ENCODE peak calls at places on chromosomes 12 and 14, in five cellular contexts. One of them, this sample, is unnamed.

GRCh38 chr12:9751204-9752144 is 9.2 kb downstream of the CD69 start:
- DNase-seq in A549: peak
- DNase-seq in psoas muscle: no peak
- DNase-seq in HFFc6: peak
- DNase-seq in tibial nerve: no peak
- DNase-seq in this sample: no peak

GRCh38 chr14:63897706-63898105 is 44.9 kb downstream of the SYNE2 start:
- DNase-seq in tibial nerve: no peak
- DNase-seq in HFFc6: peak
- DNase-seq in psoas muscle: no peak
- DNase-seq in A549: no peak
- DNase-seq in this sample: no peak

GRCh38 chr12:27335364-27336145 is 2.9 kb downstream of the BMAL2 start:
- DNase-seq in HFFc6: no peak
- DNase-seq in tibial nerve: no peak
- DNase-seq in psoas muscle: no peak
- DNase-seq in A549: no peak
- DNase-seq in this sample: no peak

GRCh38 chr14:29463727-29464370 is 463.8 kb downstream of the PRKD1 start:
- DNase-seq in HFFc6: no peak
- DNase-seq in A549: no peak
- DNase-seq in psoas muscle: no peak
- DNase-seq in tibial nerve: no peak
- DNase-seq in this sample: no peak

GRCh38 chr12:2409656-2410265 is 357.0 kb downstream of the CACNA1C start:
- DNase-seq in A549: no peak
- DNase-seq in tibial nerve: no peak
- DNase-seq in psoas muscle: peak
- DNase-seq in HFFc6: no peak
- DNase-seq in this sample: no peak

GRCh38 chr12:19388131-19388549 is 51.2 kb upstream of the AEBP2 start:
- DNase-seq in HFFc6: no peak
- DNase-seq in A549: no peak
- DNase-seq in tibial nerve: no peak
- DNase-seq in psoas muscle: no peak
- DNase-seq in this sample: no peak

GRCh38 chr12:30822385-30823139 is 67.8 kb upstream of the CAPRIN2 start:
- DNase-seq in psoas muscle: peak
- DNase-seq in A549: peak
- DNase-seq in HFFc6: no peak
- DNase-seq in tibial nerve: peak
- DNase-seq in this sample: peak

GRCh38 chr12:66072135-66072534 is 58.4 kb downstream of the LLPH start:
- DNase-seq in tibial nerve: no peak
- DNase-seq in HFFc6: no peak
- DNase-seq in A549: no peak
- DNase-seq in psoas muscle: no peak
- DNase-seq in this sample: peak

GRCh38 chr12:71338933-71339332 is 100.7 kb upstream of the LGR5 start:
- DNase-seq in psoas muscle: no peak
- DNase-seq in HFFc6: no peak
- DNase-seq in tibial nerve: no peak
- DNase-seq in A549: no peak
- DNase-seq in this sample: no peak

GRCh38 chr14:36408388-36408787 is 88.0 kb upstream of the MBIP start:
- DNase-seq in A549: no peak
- DNase-seq in HFFc6: no peak
- DNase-seq in tibial nerve: no peak
- DNase-seq in psoas muscle: no peak
- DNase-seq in this sample: no peak

GRCh38 chr12:55074771-55075170 is 51.4 kb upstream of the OR9K2 start:
- DNase-seq in psoas muscle: no peak
- DNase-seq in HFFc6: no peak
- DNase-seq in A549: no peak
- DNase-seq in tibial nerve: no peak
- DNase-seq in this sample: no peak

GRCh38 chr14:24339284-24340151 is at the start of gene RIPK3:
- DNase-seq in A549: no peak
- DNase-seq in HFFc6: no peak
- DNase-seq in tibial nerve: no peak
- DNase-seq in psoas muscle: peak
- DNase-seq in this sample: peak

GRCh38 chr12:91746976-91747375 is 398.7 kb downstream of the BTG1 start:
- DNase-seq in psoas muscle: no peak
- DNase-seq in HFFc6: no peak
- DNase-seq in tibial nerve: no peak
- DNase-seq in A549: no peak
- DNase-seq in this sample: no peak

GRCh38 chr12:89529738-89530137 is 3.9 kb upstream of the POC1B start:
- DNase-seq in tibial nerve: no peak
- DNase-seq in psoas muscle: no peak
- DNase-seq in HFFc6: peak
- DNase-seq in A549: peak
- DNase-seq in this sample: peak

GRCh38 chr12:8644345-8645248 is 18.0 kb downstream of the MFAP5 start:
- DNase-seq in tibial nerve: no peak
- DNase-seq in HFFc6: no peak
- DNase-seq in A549: no peak
- DNase-seq in psoas muscle: no peak
- DNase-seq in this sample: peak

GRCh38 chr12:44502681-44503080 is 373.4 kb downstream of the NELL2 start:
- DNase-seq in A549: no peak
- DNase-seq in psoas muscle: peak
- DNase-seq in HFFc6: no peak
- DNase-seq in tibial nerve: no peak
- DNase-seq in this sample: no peak

GRCh38 chr12:10607885-10608458 is 5.4 kb downstream of the MAGOHB start:
- DNase-seq in HFFc6: peak
- DNase-seq in tibial nerve: no peak
- DNase-seq in psoas muscle: no peak
- DNase-seq in A549: no peak
- DNase-seq in this sample: no peak

GRCh38 chr12:104439137-104439536 is 17.6 kb upstream of the CHST11 start:
- DNase-seq in psoas muscle: no peak
- DNase-seq in HFFc6: no peak
- DNase-seq in A549: no peak
- DNase-seq in tibial nerve: no peak
- DNase-seq in this sample: no peak

GRCh38 chr12:104218935-104219334 is 3.4 kb downstream of the TXNRD1 start:
- DNase-seq in A549: no peak
- DNase-seq in HFFc6: peak
- DNase-seq in tibial nerve: no peak
- DNase-seq in psoas muscle: no peak
- DNase-seq in this sample: no peak

GRCh38 chr12:49662998-49663843 is 39.9 kb downstream of the PRPF40B start:
- DNase-seq in A549: no peak
- DNase-seq in tibial nerve: no peak
- DNase-seq in psoas muscle: peak
- DNase-seq in HFFc6: peak
- DNase-seq in this sample: peak

GRCh38 chr12:53171725-53172329 is 8.7 kb upstream of the ZNF740 start:
- DNase-seq in HFFc6: no peak
- DNase-seq in tibial nerve: no peak
- DNase-seq in psoas muscle: no peak
- DNase-seq in A549: no peak
- DNase-seq in this sample: no peak

GRCh38 chr12:96170328-96170727 is 23.8 kb upstream of the ELK3 start:
- DNase-seq in HFFc6: no peak
- DNase-seq in tibial nerve: no peak
- DNase-seq in A549: no peak
- DNase-seq in psoas muscle: no peak
- DNase-seq in this sample: no peak

GRCh38 chr12:67647547-67648305 is 819 bp upstream of the DYRK2 start:
- DNase-seq in HFFc6: peak
- DNase-seq in tibial nerve: peak
- DNase-seq in psoas muscle: peak
- DNase-seq in A549: peak
- DNase-seq in this sample: peak

GRCh38 chr12:92552412-92553108 is 150.2 kb upstream of the PLEKHG7 start:
- DNase-seq in psoas muscle: no peak
- DNase-seq in HFFc6: no peak
- DNase-seq in tibial nerve: no peak
- DNase-seq in A549: no peak
- DNase-seq in this sample: no peak

GRCh38 chr12:5022465-5023061 is 21.1 kb upstream of the KCNA5 start:
- DNase-seq in A549: peak
- DNase-seq in tibial nerve: no peak
- DNase-seq in psoas muscle: peak
- DNase-seq in HFFc6: no peak
- DNase-seq in this sample: peak

GRCh38 chr12:102740157-102741032 is 176.6 kb downstream of the PAH start:
- DNase-seq in A549: peak
- DNase-seq in psoas muscle: no peak
- DNase-seq in tibial nerve: no peak
- DNase-seq in HFFc6: peak
- DNase-seq in this sample: peak

GRCh38 chr14:23119362-23120327 is 590 bp upstream of the CEBPE start:
- DNase-seq in psoas muscle: no peak
- DNase-seq in A549: no peak
- DNase-seq in HFFc6: no peak
- DNase-seq in tibial nerve: no peak
- DNase-seq in this sample: peak

GRCh38 chr12:97903356-97903755 is 440.8 kb downstream of the RMST start:
- DNase-seq in tibial nerve: no peak
- DNase-seq in HFFc6: no peak
- DNase-seq in A549: no peak
- DNase-seq in psoas muscle: no peak
- DNase-seq in this sample: no peak

GRCh38 chr12:123598522-123598921 is 3.4 kb upstream of the DDX55 start:
- DNase-seq in A549: no peak
- DNase-seq in psoas muscle: no peak
- DNase-seq in HFFc6: no peak
- DNase-seq in tibial nerve: no peak
- DNase-seq in this sample: no peak

GRCh38 chr12:123602651-123603195 is 824 bp downstream of the DDX55 start:
- DNase-seq in A549: no peak
- DNase-seq in tibial nerve: no peak
- DNase-seq in HFFc6: no peak
- DNase-seq in psoas muscle: no peak
- DNase-seq in this sample: no peak

GRCh38 chr12:123599310-123599709 is 2.6 kb upstream of the DDX55 start:
- DNase-seq in tibial nerve: no peak
- DNase-seq in psoas muscle: no peak
- DNase-seq in A549: no peak
- DNase-seq in HFFc6: no peak
- DNase-seq in this sample: no peak

GRCh38 chr12:123599721-123600120 is 2.2 kb upstream of the DDX55 start:
- DNase-seq in A549: no peak
- DNase-seq in psoas muscle: no peak
- DNase-seq in HFFc6: no peak
- DNase-seq in tibial nerve: no peak
- DNase-seq in this sample: no peak

GRCh38 chr12:123601602-123602489 is at the start of gene DDX55:
- DNase-seq in psoas muscle: peak
- DNase-seq in HFFc6: peak
- DNase-seq in A549: peak
- DNase-seq in tibial nerve: peak
- DNase-seq in this sample: peak
- TF ChIP-seq CTCF in psoas muscle: peak
- TF ChIP-seq CTCF in HFFc6: peak
- TF ChIP-seq CTCF in A549: peak
- TF ChIP-seq CTCF in tibial nerve: peak
- TF ChIP-seq CTCF in this sample: peak

GRCh38 chr14:45810152-45810872 is 557.3 kb upstream of the MIS18BP1 start:
- DNase-seq in psoas muscle: no peak
- DNase-seq in A549: no peak
- DNase-seq in tibial nerve: no peak
- DNase-seq in HFFc6: no peak
- DNase-seq in this sample: peak
- TF ChIP-seq CTCF in psoas muscle: no peak
- TF ChIP-seq CTCF in A549: no peak
- TF ChIP-seq CTCF in tibial nerve: no peak
- TF ChIP-seq CTCF in HFFc6: no peak
- TF ChIP-seq CTCF in this sample: no peak

GRCh38 chr12:47297993-47298392 is 218.2 kb upstream of the AMIGO2 start:
- DNase-seq in HFFc6: no peak
- DNase-seq in tibial nerve: no peak
- DNase-seq in A549: no peak
- DNase-seq in psoas muscle: no peak
- DNase-seq in this sample: no peak

GRCh38 chr12:47296828-47297227 is 217.1 kb upstream of the AMIGO2 start:
- DNase-seq in A549: no peak
- DNase-seq in tibial nerve: no peak
- DNase-seq in HFFc6: no peak
- DNase-seq in psoas muscle: no peak
- DNase-seq in this sample: no peak

GRCh38 chr12:47302111-47302597 is 222.4 kb upstream of the AMIGO2 start:
- DNase-seq in tibial nerve: no peak
- DNase-seq in HFFc6: no peak
- DNase-seq in A549: peak
- DNase-seq in psoas muscle: no peak
- DNase-seq in this sample: peak

GRCh38 chr12:47303207-47303606 is 223.4 kb upstream of the AMIGO2 start:
- DNase-seq in A549: no peak
- DNase-seq in HFFc6: no peak
- DNase-seq in tibial nerve: no peak
- DNase-seq in psoas muscle: no peak
- DNase-seq in this sample: no peak

DNA sequence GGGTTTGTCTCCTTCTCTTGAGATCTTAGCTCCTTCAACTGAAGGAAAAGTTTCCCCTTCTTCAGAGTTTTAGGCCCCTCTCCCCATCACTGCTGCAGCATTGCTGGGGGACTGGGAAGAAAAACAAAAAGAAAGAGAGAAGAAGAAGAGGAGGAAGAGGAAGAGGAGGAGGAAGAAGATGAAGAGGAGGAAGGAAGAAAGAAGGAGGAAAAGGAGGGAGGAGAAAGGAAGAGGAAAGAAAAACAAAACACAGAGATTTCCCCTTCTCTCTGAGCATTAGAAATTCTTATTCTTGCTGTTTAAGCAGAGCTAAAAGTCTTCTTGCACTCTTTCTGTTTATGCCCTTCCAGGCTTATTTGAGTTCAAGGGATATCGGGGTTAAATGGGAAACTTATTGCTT is 219.8 kb upstream of the AMIGO2 start:
- DNase-seq in psoas muscle: no peak
- DNase-seq in tibial nerve: no peak
- DNase-seq in A549: no peak
- DNase-seq in HFFc6: no peak
- DNase-seq in this sample: no peak
- TF ChIP-seq CTCF in psoas muscle: no peak
- TF ChIP-seq CTCF in tibial nerve: no peak
- TF ChIP-seq CTCF in A549: no peak
- TF ChIP-seq CTCF in HFFc6: no peak
- TF ChIP-seq CTCF in this sample: no peak

GRCh38 chr12:112909693-112910092 is 2.9 kb downstream of the OAS1 start:
- DNase-seq in HFFc6: no peak
- DNase-seq in A549: no peak
- DNase-seq in tibial nerve: no peak
- DNase-seq in psoas muscle: no peak
- DNase-seq in this sample: no peak
- TF ChIP-seq CTCF in HFFc6: no peak
- TF ChIP-seq CTCF in A549: no peak
- TF ChIP-seq CTCF in tibial nerve: no peak
- TF ChIP-seq CTCF in psoas muscle: no peak
- TF ChIP-seq CTCF in this sample: no peak